ENCODE peak calls at places on chromosomes 16 and 17, in eight cellular contexts. X, I, U, S, A, W, V and J are unnamed samples.

GRCh38 chr17:63116228-63116627 is 150.2 kb downstream of the TANC2 start:
- DNase-seq in X (no peak), I (no peak), U (no peak), S (no peak), A (no peak), W (no peak), V (no peak), J (no peak)

GRCh38 chr16:17296412-17296811 is 174.3 kb downstream of the XYLT1 start:
- DNase-seq in X (no peak), I (no peak), U (no peak), S (no peak), A (no peak), W (no peak), V (no peak), J (no peak)

GRCh38 chr16:50879873-50880695 is 138.2 kb downstream of the CYLD start:
- DNase-seq in X (no peak), I (no peak), U (no peak), S (peak), A (peak), W (no peak), V (no peak), J (no peak)

GRCh38 chr16:31877876-31878642 is 4.5 kb downstream of the ZNF267 start:
- DNase-seq in X (no peak), I (no peak), U (no peak), S (no peak), A (no peak), W (no peak), V (no peak), J (no peak)

GRCh38 chr17:50621562-50621961 is 13.1 kb upstream of the ABCC3 start:
- DNase-seq in X (no peak), I (no peak), U (no peak), S (peak), A (no peak), W (no peak), V (no peak), J (no peak)

GRCh38 chr16:80500116-80500859 is 40.5 kb upstream of the DYNLRB2 start:
- DNase-seq in X (no peak), I (no peak), U (no peak), S (no peak), A (no peak), W (no peak), V (no peak), J (no peak)

GRCh38 chr17:49928826-49929475 is 40.0 kb upstream of the DLX4 start:
- DNase-seq in X (no peak), I (no peak), U (no peak), S (no peak), A (no peak), W (no peak), V (no peak), J (no peak)

GRCh38 chr16:35152067-35152627 is 1692.7 kb downstream of the TP53TG3F start:
- DNase-seq in X (no peak), I (no peak), U (no peak), S (no peak), A (no peak), W (no peak), V (no peak), J (no peak)

GRCh38 chr16:1315081-1316032 is 5.9 kb downstream of the UBE2I start:
- DNase-seq in X (no peak), I (no peak), U (no peak), S (no peak), A (no peak), W (no peak), V (no peak), J (no peak)

GRCh38 chr16:47511882-47512281 is 50.8 kb downstream of the PHKB start:
- DNase-seq in X (no peak), I (no peak), U (no peak), S (no peak), A (no peak), W (no peak), V (no peak), J (no peak)

GRCh38 chr17:78875738-78876597 is 27.0 kb downstream of the CEP295NL start:
- DNase-seq in X (no peak), I (no peak), U (no peak), S (no peak), A (no peak), W (no peak), V (no peak), J (no peak)

GRCh38 chr16:8727084-8727590 is 52.7 kb downstream of the ABAT start:
- DNase-seq in X (no peak), I (no peak), U (no peak), S (no peak), A (no peak), W (no peak), V (no peak), J (no peak)

GRCh38 chr17:42463976-42464400 is 5.3 kb downstream of the ATP6V0A1 start:
- DNase-seq in X (no peak), I (no peak), U (no peak), S (no peak), A (no peak), W (no peak), V (no peak), J (no peak)

GRCh38 chr17:55161935-55162555 is 102.7 kb upstream of the HLF start:
- DNase-seq in X (no peak), I (no peak), U (no peak), S (no peak), A (no peak), W (no peak), V (no peak), J (no peak)

GRCh38 chr16:67104061-67104460 is 5.7 kb upstream of the PHAF1 start:
- DNase-seq in X (no peak), I (no peak), U (no peak), S (no peak), A (no peak), W (no peak), V (no peak), J (no peak)

GRCh38 chr17:63634816-63635215 is 12.6 kb downstream of the MAP3K3 start:
- DNase-seq in X (no peak), I (no peak), U (no peak), S (no peak), A (no peak), W (no peak), V (no peak), J (no peak)

GRCh38 chr17:45042346-45043120 is 8.9 kb downstream of the DCAKD start:
- DNase-seq in X (no peak), I (no peak), U (no peak), S (no peak), A (no peak), W (no peak), V (no peak), J (no peak)

GRCh38 chr17:43030137-43030767 is 5.2 kb downstream of the RND2 start:
- DNase-seq in X (no peak), I (no peak), U (no peak), S (no peak), A (no peak), W (no peak), V (no peak), J (no peak)

GRCh38 chr17:80803451-80804428 is 187.9 kb upstream of the CHMP6 start:
- DNase-seq in X (no peak), I (no peak), U (peak), S (no peak), A (peak), W (no peak), V (no peak), J (no peak)

GRCh38 chr17:31509805-31510177 is 118.3 kb downstream of the RAB11FIP4 start:
- DNase-seq in X (no peak), I (no peak), U (no peak), S (no peak), A (no peak), W (no peak), V (no peak), J (no peak)

GRCh38 chr17:45016823-45017222 is 34.6 kb downstream of the DCAKD start:
- DNase-seq in X (no peak), I (no peak), U (no peak), S (no peak), A (no peak), W (no peak), V (no peak), J (no peak)

GRCh38 chr17:65430209-65430833 is 131.1 kb downstream of the AXIN2 start:
- DNase-seq in X (no peak), I (no peak), U (no peak), S (no peak), A (no peak), W (no peak), V (no peak), J (no peak)